ENCODE peak calls at places on chromosomes 3 and 15, in six cellular contexts. Z is A549, G is mammary epithelial cell, I is pancreas, V is upper lobe of right lung, F is HCT116. Y is an unnamed sample.
A peak's percentile ranks its signal among the peaks of the same experiment; 100 is the strongest.

GRCh38 chr3:100107227-100107626 is 7.1 kb downstream of the FILIP1L start:
- DNase-seq in Z (no peak), V (no peak), F (no peak), G (peak; percentile 39), I (no peak), Y (peak; percentile 20)

GRCh38 chr3:172626241-172626640 is 84.6 kb downstream of the NCEH1 start:
- DNase-seq in Z (no peak), I (no peak), F (no peak), G (peak; percentile 66), V (no peak), Y (no peak)

GRCh38 chr3:136750209-136750921 is 1.8 kb downstream of the STAG1 start:
- DNase-seq in Z (peak; percentile 7), G (no peak), F (no peak), I (no peak), V (no peak), Y (no peak)

GRCh38 chr15:76206325-76206976 is 104.8 kb downstream of the ETFA start:
- DNase-seq in G (no peak), F (no peak), I (peak; percentile 94), V (peak; percentile 80), Z (peak; percentile 40), Y (peak; percentile 65)

GRCh38 chr3:197750863-197751737 is 1.4 kb downstream of the FYTTD1 start:
- DNase-seq in F (no peak), I (peak; percentile 65), V (peak; percentile 73), G (peak; percentile 57), Z (peak; percentile 31), Y (peak; percentile 30)

GRCh38 chr3:196138927-196139680 is 57.2 kb upstream of the TFRC start:
- DNase-seq in G (peak; percentile 66), I (no peak), V (no peak), F (no peak), Z (no peak), Y (peak; percentile 67)

GRCh38 chr3:2517479-2518188 is 419.0 kb downstream of the CNTN4 start:
- DNase-seq in G (no peak), Z (no peak), V (no peak), I (no peak), F (no peak), Y (no peak)

GRCh38 chr15:93048759-93049161 is 40.3 kb downstream of the RGMA start:
- DNase-seq in I (no peak), V (peak; percentile 86), Z (no peak), F (no peak), G (peak; percentile 55), Y (peak; percentile 63)

GRCh38 chr15:35514759-35515158 is 31.2 kb downstream of the DPH6 start:
- DNase-seq in V (no peak), Z (no peak), I (no peak), F (no peak), G (no peak), Y (no peak)

GRCh38 chr15:48974865-48975264 is 11.1 kb upstream of the SHC4 start:
- DNase-seq in F (peak; percentile 8), Z (peak; percentile 14), G (no peak), V (no peak), I (no peak), Y (no peak)

GRCh38 chr3:105598047-105598796 is 231.5 kb downstream of the ALCAM start:
- DNase-seq in V (no peak), Z (peak; percentile 42), G (peak; percentile 90), I (no peak), F (peak; percentile 37), Y (peak; percentile 91)

GRCh38 chr3:160480931-160481330 is 31.3 kb upstream of the TRIM59 start:
- DNase-seq in F (no peak), V (no peak), G (peak; percentile 14), I (no peak), Z (no peak), Y (no peak)

GRCh38 chr15:74200394-74200793 is 2.2 kb downstream of the STRA6 start:
- DNase-seq in Z (peak; percentile 79), F (peak; percentile 43), V (no peak), G (peak; percentile 87), I (no peak), Y (peak; percentile 84)

GRCh38 chr15:39013262-39013661 is 448.6 kb upstream of the RASGRP1 start:
- DNase-seq in Z (no peak), I (no peak), F (no peak), G (no peak), V (no peak), Y (no peak)
- TF ChIP-seq CTCF in Z (no peak), I (no peak), F (no peak), G (no peak), V (no peak), Y (no peak)

DNA sequence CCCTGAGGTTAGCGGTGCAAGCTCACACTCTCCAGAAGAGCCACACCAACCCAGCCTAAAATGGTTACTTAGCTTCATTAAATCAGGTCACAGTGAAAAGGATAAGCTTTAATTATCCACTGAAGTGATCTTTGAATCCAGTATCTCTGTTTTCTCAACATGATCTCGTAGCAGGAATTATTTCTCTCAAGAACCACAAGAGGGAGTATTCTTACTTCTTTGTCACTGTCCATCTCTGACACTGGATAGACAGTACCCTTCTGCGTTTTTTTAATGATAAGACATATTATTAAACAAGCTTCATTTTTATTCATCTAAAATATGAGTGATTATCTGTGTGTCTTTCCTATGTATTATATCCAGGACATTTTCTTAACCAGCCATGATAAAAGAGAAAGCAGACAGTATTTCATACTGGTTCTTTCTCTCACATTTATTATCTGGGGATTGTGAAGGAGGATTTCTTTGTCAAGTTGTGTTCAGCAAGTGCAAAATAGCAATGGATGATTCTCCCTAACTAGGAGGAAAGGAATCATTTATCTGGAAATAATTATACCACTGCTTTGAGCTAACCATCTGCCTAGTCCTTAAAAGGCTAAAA is 105.4 kb upstream of the CCDC54 start:
- DNase-seq in G (peak; percentile 35), F (peak; percentile 19), V (no peak), I (no peak), Z (peak; percentile 41), Y (peak; percentile 41)
- H3K27ac ChIP-seq in G (no peak overlapping the region), F (no peak overlapping the region), V (no peak overlapping the region), I (no peak overlapping the region), Z (no peak overlapping the region), Y (no peak overlapping the region)

GRCh38 chr15:90463381-90463780 is 66.3 kb upstream of the CRTC3 start:
- DNase-seq in F (no peak), Z (peak; percentile 14), I (no peak), V (no peak), G (peak; percentile 64), Y (no peak)
- TF ChIP-seq CTCF in F (no peak), Z (no peak), I (no peak), V (no peak), G (no peak), Y (no peak)

GRCh38 chr15:66389098-66389858 is 2.6 kb downstream of the MAP2K1 start:
- DNase-seq in Z (no peak), V (no peak), F (no peak), G (peak; percentile 8), I (no peak), Y (no peak)
- H3K27ac ChIP-seq in Z (no peak overlapping the region), V (no peak overlapping the region), F (no peak overlapping the region), G (peak overlapping the region; percentile 89), I (no peak overlapping the region), Y (peak overlapping the region; percentile 13)

DNA sequence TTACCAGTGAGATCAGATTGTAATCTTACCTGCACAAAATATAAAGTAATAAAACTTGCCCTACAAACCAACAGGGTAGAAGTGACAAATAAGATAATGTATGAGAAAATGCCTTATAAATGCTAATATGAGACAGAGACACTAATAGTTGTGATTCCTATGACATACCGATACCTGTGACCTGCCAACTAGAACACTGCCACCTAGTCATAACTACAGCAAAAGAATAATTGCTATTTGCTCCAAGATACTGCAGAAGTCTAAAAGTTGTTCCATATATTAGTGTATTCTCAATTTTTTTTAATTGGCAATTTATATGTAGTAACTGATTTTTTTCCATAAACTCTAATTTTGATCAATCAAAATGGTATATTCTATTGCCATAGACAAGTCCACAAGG is 25.3 kb upstream of the GP5 start:
- DNase-seq in F (no peak), Z (no peak), G (no peak), V (no peak), I (no peak), Y (no peak)
- TF ChIP-seq CTCF in F (no peak), Z (no peak), G (no peak), V (no peak), I (no peak), Y (no peak)

GRCh38 chr3:55875137-55875536 is 388.0 kb upstream of the WNT5A start:
- DNase-seq in F (no peak), I (no peak), G (no peak), V (no peak), Z (no peak), Y (no peak)
- H3K27ac ChIP-seq in F (no peak overlapping the region), I (no peak overlapping the region), G (no peak overlapping the region), V (no peak overlapping the region), Z (no peak overlapping the region), Y (no peak overlapping the region)

GRCh38 chr3:183178833-183179549 is 16.5 kb upstream of the LAMP3 start:
- DNase-seq in G (peak; percentile 46), F (no peak), Z (peak; percentile 25), I (peak; percentile 79), V (peak; percentile 92), Y (peak; percentile 65)
- TF ChIP-seq CTCF in G (peak; percentile 26), F (peak; percentile 38), Z (peak; percentile 21), I (no peak), V (peak; percentile 21), Y (peak; percentile 37)

Y was measured in RWPE1.